ENCODE peak calls at places on chromosomes 16 and 17, in seven cellular contexts. Q is effector CD4-positive, alpha-beta T cell; V is NCI-H2171; G is stimulated activated CD4-positive, alpha-beta T cell treated with anti-CD3 and anti-CD28 coated beads, Interleukin-15, amount 100 ng/mL, for 1 hour; D is KBM-7; E is fibroblast of mammary gland; Z is GDM1. T is an unnamed sample.

GRCh38 chr17:39036009-39036408 is 68.8 kb upstream of the FBXO47 start:
- DNase-seq in D (no peak), Q (no peak), Z (no peak), G (no peak), E (no peak), V (no peak), T (no peak)

GRCh38 chr16:10876799-10877341 is at the start of gene CIITA:
- DNase-seq in V (no peak), Q (no peak), G (no peak), E (peak; percentile 80), Z (peak; percentile 88), D (peak; percentile 98), T (peak; percentile 94)

GRCh38 chr17:32631341-32632109 is 144.7 kb downstream of the CDK5R1 start:
- DNase-seq in G (no peak), V (no peak), Z (no peak), E (no peak), D (no peak), Q (no peak), T (no peak)

GRCh38 chr16:4306439-4307214 is 9.2 kb upstream of the GLIS2 start:
- DNase-seq in Z (no peak), V (peak; percentile 67), E (no peak), D (peak; percentile 68), G (no peak), Q (peak; percentile 45), T (no peak)

GRCh38 chr16:27644165-27644564 is 94.2 kb downstream of the KATNIP start:
- DNase-seq in Q (no peak), D (no peak), G (no peak), V (no peak), E (no peak), Z (no peak), T (no peak)

GRCh38 chr16:85916141-85916890 is 17.4 kb downstream of the IRF8 start:
- DNase-seq in Z (no peak), E (no peak), Q (no peak), G (no peak), D (no peak), V (no peak), T (peak; percentile 87)

GRCh38 chr17:81329279-81329926 is 34.3 kb upstream of the SLC38A10 start:
- DNase-seq in E (peak; percentile 90), Q (no peak), G (no peak), Z (no peak), V (peak; percentile 78), D (no peak), T (peak; percentile 88)

GRCh38 chr17:56917559-56918296 is 3.9 kb upstream of the TRIM25 start:
- DNase-seq in Z (no peak), Q (no peak), E (peak; percentile 79), D (no peak), G (no peak), V (no peak), T (no peak)

GRCh38 chr17:17542906-17543635 is 46.9 kb upstream of the RASD1 start:
- DNase-seq in G (no peak), D (no peak), Z (no peak), E (no peak), V (no peak), Q (no peak), T (no peak)

GRCh38 chr16:17944345-17944744 is 392.2 kb downstream of the NPIPA8 start:
- DNase-seq in Q (no peak), D (no peak), Z (no peak), E (no peak), V (no peak), G (no peak), T (no peak)

GRCh38 chr17:34254651-34255380 is at the start of gene CCL2:
- DNase-seq in V (peak; percentile 4), Z (no peak), G (no peak), D (peak; percentile 45), Q (no peak), E (peak; percentile 84), T (no peak)

GRCh38 chr16:9650284-9650683 is 531.9 kb downstream of the GRIN2A start:
- DNase-seq in V (no peak), E (no peak), Q (no peak), G (no peak), Z (no peak), D (no peak), T (no peak)

GRCh38 chr16:20613471-20613887 is 37.3 kb upstream of the ACSM2B start:
- DNase-seq in D (no peak), V (no peak), G (no peak), Q (no peak), Z (no peak), E (no peak), T (no peak)

GRCh38 chr17:6903516-6903915 is 72.0 kb upstream of the TEKT1 start:
- DNase-seq in Z (no peak), D (no peak), E (no peak), V (no peak), Q (no peak), G (no peak), T (no peak)

GRCh38 chr17:17748179-17748578 is 66.9 kb downstream of the RAI1 start:
- DNase-seq in Z (no peak), Q (no peak), E (no peak), D (no peak), V (no peak), G (no peak), T (no peak)

GRCh38 chr16:86823125-86823524 is 244.8 kb downstream of the FOXL1 start:
- DNase-seq in E (no peak), Q (no peak), Z (no peak), D (no peak), G (no peak), V (no peak), T (no peak)

GRCh38 chr16:88437367-88437964 is 15.6 kb upstream of the ZFPM1 start:
- DNase-seq in E (peak; percentile 29), G (peak; percentile 63), D (peak; percentile 52), V (peak; percentile 42), Q (peak; percentile 61), Z (no peak), T (no peak)

GRCh38 chr16:86231321-86231995 is 278.9 kb upstream of the FOXF1 start:
- DNase-seq in Q (no peak), E (no peak), G (no peak), D (no peak), V (no peak), Z (no peak), T (no peak)

GRCh38 chr16:31202402-31203385 is at the start of gene PYCARD:
- DNase-seq in V (no peak), Z (peak; percentile 68), E (peak; percentile 20), Q (no peak), D (peak; percentile 75), G (no peak), T (no peak)

GRCh38 chr17:4741544-4741943 is 1.8 kb upstream of the CXCL16 start:
- DNase-seq in Q (no peak), D (no peak), V (no peak), E (no peak), G (no peak), Z (no peak), T (no peak)

GRCh38 chr17:20053343-20053964 is 44.3 kb downstream of the SPECC1 start:
- DNase-seq in V (no peak), Q (no peak), G (no peak), D (no peak), E (no peak), Z (no peak), T (no peak)

GRCh38 chr17:43839670-43840101 is 6.7 kb upstream of the MPP3 start:
- DNase-seq in V (peak; percentile 89), E (no peak), D (no peak), G (no peak), Q (no peak), Z (no peak), T (no peak)

GRCh38 chr16:68369168-68369567 is 58.3 kb downstream of the PRMT7 start:
- DNase-seq in D (no peak), G (no peak), Z (no peak), Q (no peak), V (no peak), E (no peak), T (no peak)

GRCh38 chr17:7443499-7444485 is 1.1 kb upstream of the CHRNB1 start:
- DNase-seq in Q (no peak), E (peak; percentile 80), Z (no peak), D (no peak), V (no peak), G (no peak), T (no peak)

GRCh38 chr16:81971853-81972252 is 39.4 kb downstream of the SDR42E1 start:
- DNase-seq in E (no peak), Q (no peak), V (no peak), Z (no peak), G (no peak), D (no peak), T (no peak)

GRCh38 chr17:17523001-17523713 is 27.0 kb upstream of the RASD1 start:
- DNase-seq in V (peak; percentile 80), D (peak; percentile 23), G (no peak), E (no peak), Z (no peak), Q (no peak), T (no peak)

GRCh38 chr16:50834701-50835100 is 92.8 kb downstream of the CYLD start:
- DNase-seq in G (no peak), E (no peak), V (no peak), D (no peak), Q (no peak), Z (no peak), T (no peak)

GRCh38 chr16:2816751-2817495 is at the start of gene PRSS21:
- DNase-seq in G (peak; percentile 28), V (no peak), E (no peak), Q (no peak), Z (no peak), D (no peak), T (no peak)

GRCh38 chr16:67651847-67652246 is 6.9 kb downstream of the CARMIL2 start:
- DNase-seq in Q (no peak), Z (no peak), V (no peak), G (no peak), D (no peak), E (no peak), T (no peak)

GRCh38 chr17:32609085-32609484 is 122.3 kb downstream of the CDK5R1 start:
- DNase-seq in D (peak; percentile 78), Z (peak; percentile 69), G (peak; percentile 42), Q (peak; percentile 50), V (no peak), E (peak; percentile 10), T (peak; percentile 49)

GRCh38 chr17:55817273-55817709 is 66.4 kb downstream of the PCTP start:
- DNase-seq in V (no peak), G (no peak), D (no peak), E (no peak), Z (no peak), Q (no peak), T (no peak)

GRCh38 chr16:84724619-84725307 is 25.0 kb downstream of the USP10 start:
- DNase-seq in Z (no peak), V (no peak), Q (no peak), D (peak; percentile 49), E (peak; percentile 49), G (no peak), T (no peak)

GRCh38 chr16:81713796-81714195 is 65.3 kb upstream of the PLCG2 start:
- DNase-seq in Q (no peak), D (no peak), V (no peak), Z (no peak), G (no peak), E (no peak), T (no peak)

GRCh38 chr16:57711-58110 is 4.1 kb downstream of the SNRNP25 start:
- DNase-seq in V (no peak), Q (no peak), D (no peak), G (no peak), E (peak; percentile 57), Z (no peak), T (no peak)

GRCh38 chr17:5282639-5283217 is 644 bp downstream of the RABEP1 start:
- DNase-seq in E (no peak), Q (no peak), D (peak; percentile 31), G (peak; percentile 27), V (peak; percentile 40), Z (no peak), T (no peak)

GRCh38 chr17:3026125-3026855 is 37.1 kb downstream of the OR1D5 start:
- DNase-seq in G (no peak), Q (no peak), V (no peak), Z (no peak), D (no peak), E (no peak), T (no peak)

GRCh38 chr16:52469775-52470174 is 77.2 kb downstream of the TOX3 start:
- DNase-seq in D (no peak), V (no peak), E (no peak), Q (no peak), Z (no peak), G (no peak), T (no peak)

GRCh38 chr17:3411070-3411469 is at the start of gene OR3A3:
- DNase-seq in D (no peak), Z (no peak), G (no peak), V (no peak), E (no peak), Q (no peak), T (no peak)